ENCODE peak calls at places on chromosomes 11 and 22, in six cellular contexts. Q, P, L, J, S and N are unnamed samples.
A peak's percentile ranks its signal among the peaks of the same experiment; 100 is the strongest.

GRCh38 chr22:47092896-47093311 is 330.5 kb downstream of the TBC1D22A start:
- DNase-seq in Q (no peak), P (no peak), L (no peak), J (no peak), S (no peak), N (peak; percentile 70)

GRCh38 chr11:124481365-124482323 is 36.1 kb upstream of the OR8B8 start:
- DNase-seq in Q (no peak), P (no peak), L (no peak), J (no peak), S (no peak), N (peak; percentile 61)

GRCh38 chr11:31822604-31823371 is 11.7 kb upstream of the PAX6 start:
- DNase-seq in Q (no peak), P (no peak), L (peak; percentile 77), J (no peak), S (no peak), N (no peak)

GRCh38 chr11:76236092-76237026 is 30.1 kb upstream of the WNT11 start:
- DNase-seq in Q (peak; percentile 83), P (no peak), L (no peak), J (no peak), S (peak; percentile 86), N (no peak)

GRCh38 chr11:3867209-3868071 is 12.0 kb downstream of the STIM1 start:
- DNase-seq in Q (no peak), P (peak; percentile 42), L (no peak), J (peak; percentile 66), S (no peak), N (peak; percentile 74)

GRCh38 chr22:27913162-27913741 is 5.8 kb downstream of the PITPNB start:
- DNase-seq in Q (no peak), P (no peak), L (no peak), J (no peak), S (no peak), N (no peak)

GRCh38 chr22:27636716-27637503 is 164.6 kb downstream of the MN1 start:
- DNase-seq in Q (no peak), P (no peak), L (no peak), J (no peak), S (no peak), N (no peak)

GRCh38 chr11:86068138-86068861 is 584 bp downstream of the PICALM start:
- DNase-seq in Q (peak; percentile 60), P (peak; percentile 49), L (peak; percentile 93), J (no peak), S (peak; percentile 79), N (peak; percentile 36)

GRCh38 chr11:129315781-129316579 is 59.7 kb upstream of the BARX2 start:
- DNase-seq in Q (no peak), P (no peak), L (no peak), J (no peak), S (no peak), N (no peak)

DNA sequence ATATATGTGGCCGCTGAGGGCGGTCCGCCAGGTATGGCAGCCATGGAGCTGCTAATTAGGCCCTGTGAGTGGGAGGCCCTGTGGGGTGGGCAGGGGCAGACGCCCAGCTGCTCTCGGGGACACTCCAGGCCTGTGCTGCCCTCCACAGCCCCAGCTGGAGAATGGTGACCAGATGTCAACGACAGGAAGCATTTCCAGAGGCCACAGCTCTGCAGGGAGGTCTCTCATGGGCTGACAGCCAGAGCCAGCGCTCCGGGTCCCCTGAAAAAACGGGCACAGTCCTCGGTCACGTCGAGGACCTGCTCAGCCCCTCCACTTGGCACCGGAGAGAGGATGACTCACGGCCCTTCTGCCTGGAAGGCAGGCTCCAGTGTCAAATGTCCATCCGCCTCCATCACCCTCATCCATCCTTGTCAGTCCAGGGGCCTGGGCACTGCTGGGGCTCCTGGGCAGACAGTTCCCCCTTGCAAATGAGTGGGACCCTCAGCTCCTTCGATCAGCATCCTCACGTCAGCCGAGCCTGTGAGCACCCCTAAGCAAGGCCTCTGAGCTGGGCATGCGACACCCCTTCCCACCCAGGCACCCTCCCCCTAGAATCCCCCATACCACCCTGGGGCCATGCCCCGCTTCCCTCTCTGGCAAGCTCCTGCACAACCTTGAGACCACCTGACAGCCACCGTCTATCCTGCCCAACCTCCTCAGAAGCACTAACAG is 1.9 kb downstream of the BID start:
- DNase-seq in Q (peak; percentile 56), P (peak; percentile 65), L (no peak), J (no peak), S (peak; percentile 60), N (no peak)
- H3K4me1 ChIP-seq in Q (peaks cover 12% of the 10 kb centered on the region), P (peaks cover 4% of the 10 kb centered on the region), L (peaks cover 10% of the 10 kb centered on the region), J (peaks cover 51% of the 10 kb centered on the region), S (peaks cover 15% of the 10 kb centered on the region), N (peaks cover 8% of the 10 kb centered on the region)

GRCh38 chr11:15072551-15073143 is 746 bp upstream of the CALCB start:
- DNase-seq in Q (no peak), P (no peak), L (no peak), J (no peak), S (no peak), N (no peak)
- H3K4me3 ChIP-seq in Q (no peak overlapping the region), P (no peak overlapping the region), L (no peak overlapping the region), J (no peak overlapping the region), S (no peak overlapping the region), N (no peak overlapping the region)

GRCh38 chr22:22547226-22547625 is 11.8 kb downstream of the PRAME start:
- DNase-seq in Q (no peak), P (no peak), L (no peak), J (no peak), S (no peak), N (no peak)

GRCh38 chr22:22547692-22548348 is 11.2 kb downstream of the PRAME start:
- DNase-seq in Q (no peak), P (no peak), L (no peak), J (no peak), S (no peak), N (no peak)

GRCh38 chr22:22550789-22551434 is 8.2 kb downstream of the PRAME start:
- DNase-seq in Q (no peak), P (no peak), L (no peak), J (no peak), S (no peak), N (no peak)

GRCh38 chr22:22548349-22548716 is 10.7 kb downstream of the PRAME start:
- DNase-seq in Q (no peak), P (no peak), L (no peak), J (no peak), S (no peak), N (no peak)

DNA sequence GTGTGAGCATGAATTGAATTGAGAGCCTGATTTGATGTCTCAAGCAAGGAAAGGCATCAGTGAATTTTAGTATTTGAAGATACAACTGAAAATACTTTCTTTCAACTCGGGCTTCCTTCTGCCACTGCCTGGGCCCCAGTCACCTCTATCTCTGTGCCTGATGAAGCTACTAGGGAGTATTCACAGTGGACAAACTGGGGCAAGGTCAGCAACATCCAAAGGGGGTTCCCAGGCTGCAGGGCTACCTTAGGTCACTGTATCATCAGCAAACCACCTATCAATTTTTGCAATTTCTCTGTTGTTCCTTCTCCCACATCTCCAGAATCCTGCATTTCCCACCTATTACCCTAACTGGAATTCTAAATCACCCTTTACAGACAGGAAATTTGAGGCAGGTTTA is 10.2 kb downstream of the PRAME start:
- DNase-seq in Q (no peak), P (no peak), L (no peak), J (no peak), S (no peak), N (no peak)
- TF ChIP-seq POLR2A in Q (no peak), P (no peak), L (no peak), J (no peak), S (no peak), N (no peak)

GRCh38 chr22:45452565-45453449 is 39.3 kb downstream of the RIBC2 start:
- DNase-seq in Q (no peak), P (no peak), L (no peak), J (no peak), S (no peak), N (no peak)

GRCh38 chr22:45451988-45452387 is 38.5 kb downstream of the RIBC2 start:
- DNase-seq in Q (no peak), P (no peak), L (no peak), J (no peak), S (no peak), N (no peak)

GRCh38 chr22:45455212-45455611 is 41.7 kb downstream of the RIBC2 start:
- DNase-seq in Q (no peak), P (no peak), L (no peak), J (no peak), S (no peak), N (no peak)

GRCh38 chr22:45454260-45454659 is 40.8 kb downstream of the RIBC2 start:
- DNase-seq in Q (no peak), P (no peak), L (no peak), J (no peak), S (no peak), N (no peak)

GRCh38 chr22:45453764-45454163 is 40.3 kb downstream of the RIBC2 start:
- DNase-seq in Q (no peak), P (no peak), L (no peak), J (no peak), S (no peak), N (no peak)
- H3K4me1 ChIP-seq in Q (peaks cover 28% of the 10 kb centered on the region), P (no peaks in the 10 kb centered on the region), L (no peaks in the 10 kb centered on the region), J (no peaks in the 10 kb centered on the region), S (no peaks in the 10 kb centered on the region), N (peaks cover 6% of the 10 kb centered on the region)

GRCh38 chr22:22556995-22557925 is 1.8 kb downstream of the PRAME start:
- DNase-seq in Q (no peak), P (no peak), L (no peak), J (no peak), S (no peak), N (no peak)
- H3K4me3 ChIP-seq in Q (no peak overlapping the region), P (no peak overlapping the region), L (no peak overlapping the region), J (no peak overlapping the region), S (no peak overlapping the region), N (no peak overlapping the region)

GRCh38 chr22:31680764-31681624 is 19.0 kb upstream of the PISD start:
- DNase-seq in Q (no peak), P (no peak), L (no peak), J (no peak), S (peak; percentile 55), N (no peak)

GRCh38 chr22:31678748-31679147 is 16.7 kb upstream of the PISD start:
- DNase-seq in Q (no peak), P (no peak), L (no peak), J (no peak), S (no peak), N (peak; percentile 6)

GRCh38 chr22:31681625-31682345 is 19.8 kb upstream of the PISD start:
- DNase-seq in Q (no peak), P (no peak), L (no peak), J (no peak), S (peak; percentile 50), N (no peak)

DNA sequence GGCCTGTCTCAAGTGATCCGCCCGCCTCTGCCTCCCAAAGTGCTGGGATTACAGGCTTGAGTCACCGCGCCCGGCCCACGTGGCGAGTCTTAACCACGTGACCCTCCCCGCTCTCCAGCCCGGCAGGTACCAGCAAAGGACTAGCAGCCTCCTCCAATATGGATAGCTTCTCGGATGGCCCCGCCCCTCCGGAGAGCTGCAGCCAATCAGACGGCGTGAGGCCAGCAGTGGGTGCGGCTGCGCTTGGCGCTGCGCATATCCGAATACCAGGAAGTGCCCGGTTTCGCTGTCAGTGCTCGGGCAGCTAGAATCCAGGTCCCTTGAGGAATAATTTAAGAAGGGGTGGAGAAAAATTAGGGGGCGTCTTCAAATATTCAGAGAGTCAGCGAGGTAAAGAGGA is 14.7 kb upstream of the PISD start:
- DNase-seq in Q (peak; percentile 97), P (peak; percentile 93), L (peak; percentile 99), J (peak; percentile 66), S (peak; percentile 96), N (peak; percentile 95)
- TF ChIP-seq POLR2A in Q (no peak), P (peak; percentile 43), L (peak; percentile 31), J (peak; percentile 74), S (no peak), N (peak; percentile 47)

GRCh38 chr11:103378931-103379330 is 269.7 kb downstream of the DYNC2H1 start:
- DNase-seq in Q (no peak), P (no peak), L (no peak), J (no peak), S (no peak), N (no peak)
- H3K4me1 ChIP-seq in Q (no peaks in the 10 kb centered on the region), P (no peaks in the 10 kb centered on the region), L (no peaks in the 10 kb centered on the region), J (no peaks in the 10 kb centered on the region), S (no peaks in the 10 kb centered on the region), N (no peaks in the 10 kb centered on the region)